ENCODE peak calls at places on chromosome 22, in six cellular contexts. N is GM23248, Q is prostate gland, X is colonic mucosa, G is cardiac muscle cell, Z is thoracic aorta. F is an unnamed sample. For H3K36me3, the result is how much of the 10 kb centered on the place peaks cover.

GRCh38 chr22:33923033-33923432 is 2.8 kb upstream of the LARGE1 start:
- DNase-seq in Q (no peak), N (peak), X (no peak), Z (no peak), G (peak), F (no peak)

GRCh38 chr22:31680764-31681624 is 19.0 kb upstream of the PISD start:
- DNase-seq in X (peak), G (peak), Z (no peak), N (peak), Q (peak), F (peak)

GRCh38 chr22:39184586-39185577 is 32.4 kb upstream of the CBX7 start:
- DNase-seq in X (no peak), N (peak), Z (no peak), G (peak), Q (no peak), F (no peak)

GRCh38 chr22:38207898-38208432 is 6.2 kb downstream of the MAFF start:
- DNase-seq in G (no peak), Q (no peak), X (no peak), N (no peak), Z (no peak), F (no peak)

GRCh38 chr22:39147335-39148023 is 5.0 kb downstream of the CBX7 start:
- DNase-seq in X (no peak), N (no peak), Q (no peak), Z (no peak), G (no peak), F (no peak)

GRCh38 chr22:27194096-27194748 is 536.8 kb downstream of the MIAT start:
- DNase-seq in X (no peak), Z (no peak), G (no peak), N (no peak), Q (no peak), F (no peak)

GRCh38 chr22:36374603-36375024 is 13.2 kb downstream of the MYH9 start:
- DNase-seq in Q (no peak), Z (no peak), N (peak), X (no peak), G (peak), F (peak)

GRCh38 chr22:32996702-32997101 is 61.5 kb downstream of the SYN3 start:
- DNase-seq in Q (peak), Z (peak), N (peak), X (no peak), G (no peak), F (peak)

GRCh38 chr22:27764722-27765236 is 36.8 kb downstream of the MN1 start:
- DNase-seq in G (no peak), N (no peak), Z (no peak), Q (no peak), X (no peak), F (no peak)

GRCh38 chr22:49771266-49772065 is 56.2 kb downstream of the BRD1 start:
- DNase-seq in X (no peak), Q (no peak), G (no peak), N (no peak), Z (no peak), F (no peak)

GRCh38 chr22:43796567-43796966 is 15.5 kb downstream of the EFCAB6 start:
- DNase-seq in N (peak), Q (no peak), Z (no peak), G (peak), X (no peak), F (peak)

GRCh38 chr22:17120281-17120680 is 879 bp downstream of the TMEM121B start:
- DNase-seq in G (peak), Q (peak), N (peak), X (no peak), Z (no peak), F (peak)

GRCh38 chr22:34427436-34427835 is 507.2 kb upstream of the LARGE1 start:
- DNase-seq in X (no peak), G (no peak), N (no peak), Q (peak), Z (no peak), F (no peak)

GRCh38 chr22:21457023-21457787 is 10.0 kb upstream of the TMEM191C start:
- DNase-seq in N (no peak), X (no peak), Z (no peak), Q (peak), G (no peak), F (no peak)

GRCh38 chr22:31952459-31952858 is 8.1 kb downstream of the YWHAH start:
- DNase-seq in Z (no peak), G (peak), Q (no peak), N (peak), X (no peak), F (no peak)

GRCh38 chr22:50687829-50688228 is 15.2 kb downstream of the SHANK3 start:
- DNase-seq in Q (no peak), G (no peak), Z (no peak), X (peak), N (no peak), F (no peak)

GRCh38 chr22:31436132-31436531 is 36.7 kb downstream of the DRG1 start:
- DNase-seq in Q (peak), N (no peak), G (peak), Z (no peak), X (no peak), F (no peak)

GRCh38 chr22:24068717-24069116 is 57.6 kb downstream of the CABIN1 start:
- DNase-seq in Z (no peak), X (no peak), G (no peak), Q (no peak), N (no peak), F (no peak)

GRCh38 chr22:24068377-24068680 is 57.2 kb downstream of the CABIN1 start:
- DNase-seq in Q (no peak), N (no peak), Z (no peak), G (no peak), X (no peak), F (no peak)

GRCh38 chr22:24066260-24066659 is 55.2 kb downstream of the CABIN1 start:
- DNase-seq in X (no peak), N (peak), Z (no peak), Q (peak), G (no peak), F (peak)

GRCh38 chr22:24067587-24068376 is 56.7 kb downstream of the CABIN1 start:
- DNase-seq in Z (no peak), G (no peak), X (peak), Q (no peak), N (no peak), F (peak)

DNA sequence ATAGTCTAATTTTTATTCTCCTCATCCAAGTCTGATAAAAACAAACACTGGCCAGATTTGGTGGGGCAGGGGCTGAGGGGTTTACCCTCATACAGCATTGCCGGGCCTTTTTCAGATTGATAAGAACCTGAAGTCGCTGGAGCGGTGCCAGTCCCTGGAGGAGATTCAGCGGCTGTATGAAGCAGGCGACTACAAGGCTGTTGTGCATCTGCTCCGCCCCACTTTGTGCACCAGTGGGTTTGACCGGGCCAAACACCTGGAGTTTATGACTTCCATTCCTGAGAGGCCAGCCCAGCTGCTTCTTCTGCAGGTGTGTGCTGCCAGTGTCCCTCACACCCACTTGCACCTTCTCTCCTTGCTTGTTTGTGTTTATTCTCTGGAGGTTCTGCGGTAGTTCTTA is 55.8 kb downstream of the CABIN1 start:
- DNase-seq in N (no peak), Z (no peak), G (no peak), X (peak), Q (no peak), F (peak)
- H3K36me3 ChIP-seq in N (under half), Z (under half), G (under half), X (under half), Q (under half), F (under half)

GRCh38 chr22:25104367-25104766 is 95.3 kb upstream of the CRYBB3 start:
- DNase-seq in N (no peak), Z (no peak), X (no peak), G (no peak), Q (no peak), F (no peak)
- H3K27ac ChIP-seq in N (no peak), Z (peak), X (no peak), G (no peak), Q (no peak), F (no peak)

DNA sequence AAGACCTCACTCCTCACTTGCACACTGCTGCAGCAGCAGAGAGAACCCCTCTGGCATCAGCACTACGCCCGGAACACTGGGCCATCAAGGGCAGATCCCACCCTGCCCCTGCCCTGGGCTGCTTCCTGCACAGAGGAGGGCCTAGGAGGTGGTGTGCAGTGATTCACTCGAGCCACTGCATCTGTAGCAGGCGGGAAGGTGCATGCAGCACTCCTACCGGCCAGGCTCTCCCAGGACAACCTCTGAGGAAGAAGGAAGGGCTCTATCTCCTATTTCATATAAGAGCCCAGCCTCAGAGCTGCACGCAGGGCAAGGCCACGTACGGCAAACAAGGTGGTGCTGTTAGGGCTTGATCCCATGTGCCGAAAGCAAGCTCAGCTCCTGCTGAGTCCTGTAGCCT is 14.2 kb downstream of the RANGAP1 start:
- DNase-seq in Q (no peak), Z (no peak), G (no peak), X (no peak), N (no peak), F (no peak)
- H3K36me3 ChIP-seq in Q (under half), Z (half or more), G (half or more), X (under half), N (under half), F (under half)

DNA sequence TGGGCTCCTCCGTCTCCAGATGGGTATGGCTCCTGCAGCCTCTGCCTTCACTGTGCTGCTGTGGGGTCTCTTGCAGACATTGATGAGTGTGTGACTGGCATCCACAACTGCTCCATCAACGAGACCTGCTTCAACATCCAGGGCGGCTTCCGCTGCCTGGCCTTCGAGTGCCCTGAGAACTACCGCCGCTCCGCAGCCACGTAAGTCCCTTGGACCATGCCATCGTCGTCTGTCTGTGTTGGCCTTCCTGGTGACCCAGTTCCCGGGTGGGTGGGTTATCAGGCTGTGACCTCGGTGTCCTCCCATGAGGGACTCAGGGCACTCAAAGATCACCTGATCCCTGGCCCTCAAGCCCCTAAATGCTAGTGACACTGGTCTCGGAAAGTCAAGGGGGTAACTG is 47.7 kb downstream of the FBLN1 start:
- DNase-seq in X (no peak), N (no peak), Z (no peak), G (no peak), Q (no peak), F (no peak)
- H3K27ac ChIP-seq in X (no peak), N (peak), Z (peak), G (no peak), Q (peak), F (no peak)

F was measured in small intestine.